ENCODE peak calls at places on chromosomes 16 and 17, in four cellular contexts. Z is activated CD4-positive, alpha-beta T cell treated with anti-CD3 and anti-CD28 coated beads, Interleukin-2, amount 10 ng/mL, durations not matched to agents 7 days and 5 days; B is SK-N-DZ; L is SIG-M5. Q is an unnamed sample.

GRCh38 chr17:57708401-57708800 is 36.7 kb downstream of the CCDC182 start:
- DNase-seq in Z (no peak), B (peak; percentile 74), L (no peak), Q (no peak)

GRCh38 chr17:17698869-17699351 is 17.7 kb downstream of the RAI1 start:
- DNase-seq in Z (no peak), B (no peak), L (no peak), Q (no peak)

GRCh38 chr17:61551255-61551742 is 39.7 kb downstream of the NACA2 start:
- DNase-seq in Z (no peak), B (peak; percentile 74), L (no peak), Q (peak; percentile 45)

GRCh38 chr16:59121411-59121810 is 387.3 kb upstream of the GOT2 start:
- DNase-seq in Z (no peak), B (no peak), L (no peak), Q (no peak)

GRCh38 chr16:3259097-3259496 is 2.7 kb upstream of the MEFV start:
- DNase-seq in Z (no peak), B (no peak), L (peak; percentile 51), Q (no peak)

GRCh38 chr17:59513934-59514841 is 51.2 kb upstream of the DHX40 start:
- DNase-seq in Z (no peak), B (peak; percentile 35), L (no peak), Q (peak; percentile 82)

GRCh38 chr17:61410555-61411089 is 11.0 kb downstream of the TBX2 start:
- DNase-seq in Z (peak; percentile 62), B (peak; percentile 95), L (no peak), Q (peak; percentile 38)

GRCh38 chr16:28977703-28978641 is 3.4 kb downstream of the SPNS1 start:
- DNase-seq in Z (peak; percentile 32), B (no peak), L (no peak), Q (peak; percentile 32)

GRCh38 chr17:45225051-45225700 is 3.5 kb downstream of the FMNL1 start:
- DNase-seq in Z (peak; percentile 31), B (no peak), L (no peak), Q (peak; percentile 37)

GRCh38 chr17:57914274-57915147 is 40.7 kb downstream of the CUEDC1 start:
- DNase-seq in Z (no peak), B (no peak), L (no peak), Q (no peak)

GRCh38 chr16:2969545-2970521 is 685 bp downstream of the PAQR4 start:
- DNase-seq in Z (peak; percentile 84), B (peak; percentile 69), L (peak; percentile 22), Q (peak; percentile 79)

GRCh38 chr16:23171234-23171948 is 11.2 kb upstream of the SCNN1G start:
- DNase-seq in Z (no peak), B (no peak), L (no peak), Q (peak; percentile 63)

GRCh38 chr17:41340934-41341861 is 9.4 kb downstream of the KRT33A start:
- DNase-seq in Z (peak; percentile 82), B (no peak), L (no peak), Q (no peak)

GRCh38 chr16:9859706-9860105 is 322.5 kb downstream of the GRIN2A start:
- DNase-seq in Z (no peak), B (no peak), L (no peak), Q (no peak)

GRCh38 chr16:73616186-73616585 is 568.3 kb upstream of the ZFHX3 start:
- DNase-seq in Z (no peak), B (peak; percentile 60), L (no peak), Q (peak; percentile 11)

GRCh38 chr17:78159575-78160158 is 8.7 kb upstream of the SYNGR2 start:
- DNase-seq in Z (no peak), B (no peak), L (no peak), Q (peak; percentile 99)

GRCh38 chr17:57269598-57270255 is 13.4 kb downstream of the MSI2 start:
- DNase-seq in Z (no peak), B (no peak), L (no peak), Q (no peak)

GRCh38 chr16:86044241-86044671 is 145.3 kb downstream of the IRF8 start:
- DNase-seq in Z (peak; percentile 46), B (no peak), L (no peak), Q (no peak)